ENCODE peak calls at places on chromosome 6, in eight cellular contexts. O is activated CD4-positive, alpha-beta T cell treated with anti-CD3 and anti-CD28 coated beads, Interleukin-2, amount 50 U/mL, for 24 hours; Y is Kasumi-1; F is mesendoderm; E is stimulated activated CD4-positive, alpha-beta T cell treated with anti-CD3 and anti-CD28 coated beads, TNF-alpha, amount 100 ng/mL, for 1 hour; X is D341Med; L is iris pigment epithelial cell; I is Right ventricle myocardium superior. U is an unnamed sample.

GRCh38 chr6:34544776-34545471 is 11.2 kb downstream of the SPDEF start:
- DNase-seq in O (no peak), Y (no peak), F (no peak), E (no peak), X (peak; percentile 86), L (peak; percentile 16), I (no peak), U (no peak)

GRCh38 chr6:27605401-27606342 is 132.8 kb upstream of the ZNF184 start:
- DNase-seq in O (no peak), Y (no peak), F (peak; percentile 96), E (no peak), X (peak; percentile 45), L (peak; percentile 86), I (no peak), U (peak; percentile 92)

GRCh38 chr6:51323056-51323455 is 504.4 kb downstream of the TFAP2B start:
- DNase-seq in O (no peak), Y (no peak), F (no peak), E (no peak), X (no peak), L (no peak), I (no peak), U (no peak)

GRCh38 chr6:167987811-167988495 is 9.5 kb upstream of the KIF25 start:
- DNase-seq in O (no peak), Y (no peak), F (no peak), E (no peak), X (no peak), L (no peak), I (no peak), U (no peak)

GRCh38 chr6:142946924-142947701 is 2.1 kb upstream of the HIVEP2 start:
- DNase-seq in O (peak; percentile 65), Y (no peak), F (peak; percentile 50), E (peak; percentile 65), X (peak; percentile 54), L (peak; percentile 90), I (peak; percentile 90), U (peak; percentile 66)

GRCh38 chr6:157020398-157021266 is 243.5 kb downstream of the ARID1B start:
- DNase-seq in O (peak; percentile 27), Y (peak; percentile 60), F (peak; percentile 89), E (no peak), X (peak; percentile 70), L (peak; percentile 70), I (peak; percentile 74), U (peak; percentile 42)

GRCh38 chr6:43125119-43125518 is 46.0 kb upstream of the SRF start:
- DNase-seq in O (no peak), Y (no peak), F (no peak), E (no peak), X (peak; percentile 28), L (peak; percentile 79), I (no peak), U (no peak)

GRCh38 chr6:44278774-44279697 is 8.8 kb downstream of the TMEM151B start:
- DNase-seq in O (no peak), Y (no peak), F (no peak), E (no peak), X (no peak), L (no peak), I (no peak), U (peak; percentile 79)

GRCh38 chr6:167744681-167745659 is 81.7 kb upstream of the AFDN start:
- DNase-seq in O (no peak), Y (no peak), F (peak; percentile 97), E (no peak), X (no peak), L (no peak), I (no peak), U (no peak)

GRCh38 chr6:158468666-158469065 is 91.2 kb upstream of the TMEM181 start:
- DNase-seq in O (no peak), Y (no peak), F (no peak), E (no peak), X (peak; percentile 70), L (peak; percentile 20), I (no peak), U (peak; percentile 30)

GRCh38 chr6:111721677-111722219 is 116.1 kb upstream of the TRAF3IP2 start:
- DNase-seq in O (no peak), Y (peak; percentile 16), F (peak; percentile 65), E (no peak), X (peak; percentile 63), L (peak; percentile 63), I (no peak), U (peak; percentile 5)

GRCh38 chr6:167547751-167548150 is 222.9 kb downstream of the TTLL2 start:
- DNase-seq in O (no peak), Y (no peak), F (peak; percentile 12), E (no peak), X (no peak), L (no peak), I (no peak), U (peak; percentile 32)